ENCODE peak calls at places on chromosomes 2 and 18, in nine cellular contexts. R, K, N, I, A, G, D, F and X are unnamed samples. For H3K4me1, the result is how much of the 10 kb centered on the place peaks cover.

GRCh38 chr18:63440897-63441296 is 18.6 kb upstream of the VPS4B start:
- DNase-seq in N (no peak), K (no peak), G (no peak), D (no peak), R (no peak), F (no peak), A (no peak), I (no peak), X (no peak)

GRCh38 chr18:33844232-33844631 is 266.2 kb downstream of the ASXL3 start:
- DNase-seq in N (no peak), R (no peak), G (no peak), D (no peak), I (no peak), A (no peak), K (no peak), F (no peak), X (no peak)

GRCh38 chr2:126839711-126840110 is 59.0 kb upstream of the TEX51 start:
- DNase-seq in N (no peak), I (no peak), K (no peak), R (no peak), A (no peak), G (no peak), F (no peak), D (no peak), X (no peak)

GRCh38 chr2:166610180-166610919 is 116.3 kb upstream of the SCN7A start:
- DNase-seq in N (no peak), I (no peak), A (no peak), G (no peak), F (no peak), R (peak), D (no peak), K (no peak), X (peak)

GRCh38 chr2:11750422-11750821 is 4.0 kb downstream of the LPIN1 start:
- DNase-seq in D (no peak), F (peak), R (no peak), A (no peak), K (no peak), I (no peak), N (no peak), G (no peak), X (no peak)

GRCh38 chr2:15299904-15300528 is 261.1 kb downstream of the NBAS start:
- DNase-seq in I (no peak), K (no peak), D (peak), N (no peak), G (no peak), R (no peak), F (no peak), A (no peak), X (no peak)

GRCh38 chr18:23283933-23284430 is 148.7 kb downstream of the CABLES1 start:
- DNase-seq in I (no peak), N (no peak), R (no peak), A (no peak), F (no peak), G (no peak), K (peak), D (peak), X (no peak)

GRCh38 chr18:47160256-47160655 is 10.0 kb upstream of the HDHD2 start:
- DNase-seq in F (no peak), A (no peak), R (no peak), N (no peak), G (no peak), K (no peak), D (no peak), I (no peak), X (no peak)

GRCh38 chr2:171711351-171711750 is 24.1 kb downstream of the DYNC1I2 start:
- DNase-seq in N (no peak), K (no peak), I (no peak), R (no peak), G (no peak), F (no peak), D (peak), A (no peak), X (no peak)

GRCh38 chr2:12051831-12052230 is 305.4 kb downstream of the LPIN1 start:
- DNase-seq in F (no peak), K (no peak), I (no peak), R (no peak), N (no peak), D (peak), A (no peak), G (no peak), X (no peak)

GRCh38 chr2:189641565-189641964 is 19.7 kb upstream of the ASNSD1 start:
- DNase-seq in N (no peak), R (no peak), D (peak), A (no peak), F (no peak), G (no peak), I (no peak), K (no peak), X (no peak)

GRCh38 chr2:175256806-175257585 is 75.5 kb upstream of the ATP5MC3 start:
- DNase-seq in R (no peak), I (no peak), D (no peak), G (no peak), A (no peak), K (no peak), N (no peak), F (no peak), X (peak)

GRCh38 chr2:112907001-112907949 is 3.7 kb upstream of the IL37 start:
- DNase-seq in K (no peak), D (no peak), R (no peak), I (no peak), F (no peak), N (no peak), A (no peak), G (no peak), X (no peak)

GRCh38 chr2:197427204-197427603 is 7.6 kb downstream of the SF3B1 start:
- DNase-seq in I (no peak), N (no peak), F (no peak), K (no peak), A (no peak), R (no peak), D (no peak), G (no peak), X (no peak)

GRCh38 chr2:176729706-176730569 is 460.7 kb downstream of the MTX2 start:
- DNase-seq in A (no peak), R (no peak), K (no peak), G (peak), F (no peak), N (peak), I (no peak), D (no peak), X (no peak)

GRCh38 chr2:19868705-19869550 is 32.9 kb downstream of the TTC32 start:
- DNase-seq in F (peak), G (peak), A (peak), D (no peak), R (peak), N (peak), I (no peak), K (no peak), X (peak)

GRCh38 chr2:224925822-224926124 is 116.5 kb downstream of the DOCK10 start:
- DNase-seq in G (no peak), A (no peak), F (no peak), R (no peak), D (peak), I (no peak), K (no peak), N (no peak), X (no peak)

GRCh38 chr2:177331446-177331997 is 61.1 kb upstream of the AGPS start:
- DNase-seq in D (no peak), N (no peak), R (no peak), K (no peak), G (no peak), A (no peak), I (no peak), F (no peak), X (no peak)

GRCh38 chr18:48296581-48296980 is 112.6 kb downstream of the ZBTB7C start:
- DNase-seq in I (no peak), G (no peak), K (no peak), R (no peak), N (no peak), D (no peak), F (no peak), A (no peak), X (peak)

GRCh38 chr2:171287606-171288005 is 126.9 kb upstream of the TLK1 start:
- DNase-seq in G (no peak), N (no peak), A (no peak), I (no peak), D (peak), F (no peak), K (no peak), R (no peak), X (no peak)

GRCh38 chr2:144348846-144349245 is 171.1 kb downstream of the ZEB2 start:
- DNase-seq in A (no peak), R (no peak), K (no peak), G (no peak), N (no peak), D (no peak), I (no peak), F (no peak), X (no peak)

GRCh38 chr18:79523221-79523737 is 127.5 kb downstream of the NFATC1 start:
- DNase-seq in K (no peak), R (peak), I (no peak), F (peak), D (no peak), G (no peak), A (no peak), N (no peak), X (peak)

GRCh38 chr2:127820080-127820668 is 9.2 kb upstream of the WDR33 start:
- DNase-seq in G (no peak), K (peak), A (no peak), D (peak), F (no peak), R (no peak), N (no peak), I (no peak), X (no peak)

GRCh38 chr2:75289771-75290170 is 90.5 kb upstream of the TACR1 start:
- DNase-seq in I (no peak), R (no peak), A (no peak), F (no peak), N (no peak), K (no peak), G (no peak), D (peak), X (no peak)

GRCh38 chr2:197504512-197504911 is 4.3 kb downstream of the HSPE1 start:
- DNase-seq in F (no peak), N (no peak), I (no peak), A (no peak), G (no peak), K (no peak), D (no peak), R (no peak), X (no peak)

GRCh38 chr2:235779444-235779896 is 285.6 kb downstream of the AGAP1 start:
- DNase-seq in N (peak), R (peak), G (peak), I (peak), D (peak), F (peak), A (peak), K (peak), X (no peak)

GRCh38 chr18:7878265-7879173 is 311.4 kb downstream of the PTPRM start:
- DNase-seq in N (no peak), G (no peak), K (no peak), I (no peak), R (no peak), F (no peak), D (no peak), A (no peak), X (no peak)

GRCh38 chr2:227376911-227377396 is 2.2 kb downstream of the TM4SF20 start:
- DNase-seq in N (no peak), D (peak), K (no peak), A (peak), R (no peak), G (no peak), I (no peak), F (no peak), X (no peak)

GRCh38 chr2:64105676-64106461 is 38.4 kb downstream of the PELI1 start:
- DNase-seq in F (no peak), R (no peak), G (no peak), I (no peak), A (no peak), K (no peak), N (no peak), D (no peak), X (no peak)

GRCh38 chr18:2657043-2657512 is 1.6 kb downstream of the SMCHD1 start:
- DNase-seq in K (no peak), R (no peak), G (no peak), I (no peak), D (no peak), F (no peak), A (no peak), N (no peak), X (no peak)

GRCh38 chr2:239164281-239164871 is 236.4 kb downstream of the HDAC4 start:
- DNase-seq in R (peak), I (peak), A (no peak), D (no peak), N (no peak), G (no peak), K (no peak), F (peak), X (peak)

GRCh38 chr2:134988994-134989605 is 58.1 kb downstream of the MAP3K19 start:
- DNase-seq in A (no peak), I (no peak), N (no peak), D (peak), F (no peak), R (no peak), K (peak), G (no peak), X (no peak)

GRCh38 chr2:232781765-232782164 is 5.4 kb upstream of the KCNJ13 start:
- DNase-seq in D (peak), N (peak), F (no peak), K (no peak), A (no peak), R (no peak), I (no peak), G (no peak), X (no peak)

GRCh38 chr2:7567646-7568045 is 650.4 kb downstream of the RNF144A start:
- DNase-seq in R (no peak), A (peak), N (no peak), F (peak), K (no peak), D (no peak), I (no peak), G (no peak), X (peak)

GRCh38 chr2:104850322-104851184 is 3.4 kb upstream of the POU3F3 start:
- DNase-seq in G (no peak), A (no peak), F (no peak), D (no peak), I (no peak), R (no peak), K (no peak), N (no peak), X (no peak)
- H3K4me1 ChIP-seq in G (under half), A (under half), F (under half), D (under half), I (under half), R (under half), K (under half), N (under half), X (under half)

GRCh38 chr18:26457611-26458350 is 90.6 kb downstream of the KCTD1 start:
- DNase-seq in I (no peak), D (no peak), R (no peak), N (no peak), K (no peak), G (no peak), F (no peak), A (no peak), X (no peak)
- TF ChIP-seq CTCF in I (no peak), D (no peak), R (no peak), N (no peak), K (no peak), G (no peak), F (no peak), A (no peak), X (no peak)

GRCh38 chr2:55154525-55155030 is 77.5 kb downstream of the CLHC1 start:
- DNase-seq in G (no peak), F (no peak), K (no peak), I (no peak), D (no peak), A (no peak), R (no peak), N (no peak), X (no peak)
- H3K4me1 ChIP-seq in G (under half), F (under half), K (under half), I (under half), D (half or more), A (under half), R (half or more), N (under half), X (under half)

GRCh38 chr18:56321470-56321869 is 316.9 kb downstream of the TXNL1 start:
- DNase-seq in F (no peak), A (peak), N (no peak), K (no peak), G (peak), D (no peak), R (no peak), I (no peak), X (peak)

GRCh38 chr18:56326386-56327072 is 311.9 kb downstream of the TXNL1 start:
- DNase-seq in D (no peak), A (no peak), N (no peak), F (no peak), G (no peak), I (no peak), R (no peak), K (no peak), X (no peak)

GRCh38 chr18:56327171-56327885 is 311.1 kb downstream of the TXNL1 start:
- DNase-seq in R (no peak), D (peak), K (no peak), I (no peak), F (no peak), G (no peak), A (no peak), N (no peak), X (no peak)

GRCh38 chr18:56322403-56322802 is 316.0 kb downstream of the TXNL1 start:
- DNase-seq in D (no peak), R (no peak), K (no peak), A (no peak), I (no peak), F (no peak), N (no peak), G (no peak), X (no peak)

DNA sequence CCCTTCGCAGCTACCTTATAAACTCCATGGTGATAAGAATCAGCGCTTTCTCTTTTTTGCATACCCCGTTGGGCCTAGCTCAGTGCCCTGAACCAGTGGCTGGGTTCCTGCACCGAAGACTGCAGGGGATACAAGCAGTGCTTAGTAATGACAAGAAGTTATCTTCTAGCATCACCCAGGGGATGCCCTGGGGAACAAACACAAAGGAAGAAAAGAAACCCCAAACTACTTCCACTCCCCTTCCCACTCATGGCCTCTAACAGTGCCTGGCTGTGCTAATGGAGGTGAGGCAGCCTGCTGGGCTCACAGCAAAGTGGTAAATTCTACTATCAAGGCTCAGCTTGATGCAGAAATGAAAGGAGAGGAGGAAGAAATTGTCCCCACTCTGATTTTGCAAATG is 314.7 kb downstream of the TXNL1 start:
- DNase-seq in I (no peak), G (no peak), N (no peak), R (no peak), A (no peak), D (no peak), K (no peak), F (no peak), X (no peak)
- TF ChIP-seq CTCF in I (no peak), G (no peak), N (no peak), R (no peak), A (no peak), D (no peak), K (no peak), F (no peak), X (no peak)

GRCh38 chr2:47172922-47173695 is 18.0 kb upstream of the STPG4 start:
- DNase-seq in K (no peak), R (no peak), G (no peak), N (no peak), A (no peak), D (no peak), F (no peak), I (no peak), X (no peak)
- H3K4me1 ChIP-seq in K (under half), R (half or more), G (under half), N (under half), A (under half), D (under half), F (half or more), I (half or more), X (half or more)